ENCODE peak calls at places on chromosomes 11 and 22, in ten cellular contexts. One of them, this sample, is unnamed.
A peak's percentile ranks its signal among the peaks of the same experiment; 100 is the strongest.

GRCh38 chr22:23044570-23044969 is 25.7 kb upstream of the GNAZ start:
- DNase-seq in T-helper 2 cell: no peak
- DNase-seq in Kasumi-1: no peak
- DNase-seq in iris pigment epithelial cell: no peak
- DNase-seq in mammary epithelial cell: no peak
- DNase-seq in transverse colon: no peak
- DNase-seq in psoas muscle: no peak
- DNase-seq in lower lobe of right lung: no peak
- DNase-seq in NCI-H82: no peak
- DNase-seq in hepatic stellate cell: no peak
- DNase-seq in this sample: no peak

GRCh38 chr11:126328444-126328843 is 24.6 kb downstream of the DCPS start:
- DNase-seq in T-helper 2 cell: no peak
- DNase-seq in Kasumi-1: no peak
- DNase-seq in iris pigment epithelial cell: no peak
- DNase-seq in mammary epithelial cell: no peak
- DNase-seq in transverse colon: no peak
- DNase-seq in psoas muscle: no peak
- DNase-seq in lower lobe of right lung: no peak
- DNase-seq in NCI-H82: no peak
- DNase-seq in hepatic stellate cell: no peak
- DNase-seq in this sample: no peak

GRCh38 chr11:27705873-27706820 is 5.9 kb upstream of the BDNF start:
- DNase-seq in T-helper 2 cell: no peak
- DNase-seq in Kasumi-1: peak; percentile 28
- DNase-seq in iris pigment epithelial cell: peak; percentile 49
- DNase-seq in mammary epithelial cell: no peak
- DNase-seq in transverse colon: no peak
- DNase-seq in psoas muscle: no peak
- DNase-seq in lower lobe of right lung: no peak
- DNase-seq in NCI-H82: peak; percentile 70
- DNase-seq in hepatic stellate cell: peak; percentile 29
- DNase-seq in this sample: peak; percentile 49

GRCh38 chr22:41770715-41771452 is 29.6 kb upstream of the CCDC134 start:
- DNase-seq in T-helper 2 cell: no peak
- DNase-seq in Kasumi-1: no peak
- DNase-seq in iris pigment epithelial cell: no peak
- DNase-seq in mammary epithelial cell: peak; percentile 58
- DNase-seq in transverse colon: no peak
- DNase-seq in psoas muscle: no peak
- DNase-seq in lower lobe of right lung: no peak
- DNase-seq in NCI-H82: no peak
- DNase-seq in hepatic stellate cell: no peak
- DNase-seq in this sample: no peak

GRCh38 chr22:29218758-29219408 is 13.2 kb downstream of the EMID1 start:
- DNase-seq in T-helper 2 cell: no peak
- DNase-seq in Kasumi-1: no peak
- DNase-seq in iris pigment epithelial cell: no peak
- DNase-seq in mammary epithelial cell: no peak
- DNase-seq in transverse colon: no peak
- DNase-seq in psoas muscle: no peak
- DNase-seq in lower lobe of right lung: no peak
- DNase-seq in NCI-H82: no peak
- DNase-seq in hepatic stellate cell: no peak
- DNase-seq in this sample: no peak

GRCh38 chr11:66080055-66080817 is 10.2 kb downstream of the PACS1 start:
- DNase-seq in T-helper 2 cell: peak; percentile 48
- DNase-seq in Kasumi-1: no peak
- DNase-seq in iris pigment epithelial cell: peak; percentile 87
- DNase-seq in mammary epithelial cell: peak; percentile 66
- DNase-seq in transverse colon: peak; percentile 54
- DNase-seq in psoas muscle: peak; percentile 39
- DNase-seq in lower lobe of right lung: no peak
- DNase-seq in NCI-H82: no peak
- DNase-seq in hepatic stellate cell: peak; percentile 80
- DNase-seq in this sample: peak; percentile 93

GRCh38 chr11:1568451-1568911 is 3.6 kb downstream of the DUSP8 start:
- DNase-seq in T-helper 2 cell: no peak
- DNase-seq in Kasumi-1: no peak
- DNase-seq in iris pigment epithelial cell: no peak
- DNase-seq in mammary epithelial cell: no peak
- DNase-seq in transverse colon: no peak
- DNase-seq in psoas muscle: no peak
- DNase-seq in lower lobe of right lung: no peak
- DNase-seq in NCI-H82: no peak
- DNase-seq in hepatic stellate cell: no peak
- DNase-seq in this sample: no peak

GRCh38 chr11:35619030-35619753 is 932 bp downstream of the FJX1 start:
- DNase-seq in T-helper 2 cell: peak; percentile 3
- DNase-seq in Kasumi-1: no peak
- DNase-seq in iris pigment epithelial cell: peak; percentile 56
- DNase-seq in mammary epithelial cell: peak; percentile 71
- DNase-seq in transverse colon: peak; percentile 8
- DNase-seq in psoas muscle: peak; percentile 53
- DNase-seq in lower lobe of right lung: peak; percentile 50
- DNase-seq in NCI-H82: peak; percentile 64
- DNase-seq in hepatic stellate cell: peak; percentile 39
- DNase-seq in this sample: peak; percentile 64

GRCh38 chr11:86569109-86569508 is 103.3 kb downstream of the ME3 start:
- DNase-seq in T-helper 2 cell: no peak
- DNase-seq in Kasumi-1: no peak
- DNase-seq in iris pigment epithelial cell: no peak
- DNase-seq in mammary epithelial cell: no peak
- DNase-seq in transverse colon: no peak
- DNase-seq in psoas muscle: no peak
- DNase-seq in lower lobe of right lung: no peak
- DNase-seq in NCI-H82: no peak
- DNase-seq in hepatic stellate cell: no peak
- DNase-seq in this sample: no peak

GRCh38 chr22:39177791-39178190 is 25.3 kb upstream of the CBX7 start:
- DNase-seq in T-helper 2 cell: no peak
- DNase-seq in Kasumi-1: no peak
- DNase-seq in iris pigment epithelial cell: peak; percentile 24
- DNase-seq in mammary epithelial cell: no peak
- DNase-seq in transverse colon: no peak
- DNase-seq in psoas muscle: no peak
- DNase-seq in lower lobe of right lung: no peak
- DNase-seq in NCI-H82: no peak
- DNase-seq in hepatic stellate cell: no peak
- DNase-seq in this sample: no peak

GRCh38 chr11:250740-251299 is 14.0 kb downstream of the PSMD13 start:
- DNase-seq in T-helper 2 cell: peak; percentile 68
- DNase-seq in Kasumi-1: peak; percentile 86
- DNase-seq in iris pigment epithelial cell: peak; percentile 65
- DNase-seq in mammary epithelial cell: peak; percentile 11
- DNase-seq in transverse colon: peak; percentile 70
- DNase-seq in psoas muscle: peak; percentile 50
- DNase-seq in lower lobe of right lung: peak; percentile 77
- DNase-seq in NCI-H82: peak; percentile 40
- DNase-seq in hepatic stellate cell: peak; percentile 46
- DNase-seq in this sample: peak; percentile 73

GRCh38 chr11:121337078-121337477 is 44.5 kb downstream of the SC5D start:
- DNase-seq in T-helper 2 cell: no peak
- DNase-seq in Kasumi-1: no peak
- DNase-seq in iris pigment epithelial cell: no peak
- DNase-seq in mammary epithelial cell: no peak
- DNase-seq in transverse colon: no peak
- DNase-seq in psoas muscle: no peak
- DNase-seq in lower lobe of right lung: no peak
- DNase-seq in NCI-H82: no peak
- DNase-seq in hepatic stellate cell: no peak
- DNase-seq in this sample: no peak

GRCh38 chr11:78684377-78684776 is 109.7 kb upstream of the NARS2 start:
- DNase-seq in T-helper 2 cell: no peak
- DNase-seq in Kasumi-1: no peak
- DNase-seq in iris pigment epithelial cell: no peak
- DNase-seq in mammary epithelial cell: no peak
- DNase-seq in transverse colon: no peak
- DNase-seq in psoas muscle: no peak
- DNase-seq in lower lobe of right lung: no peak
- DNase-seq in NCI-H82: no peak
- DNase-seq in hepatic stellate cell: no peak
- DNase-seq in this sample: no peak

GRCh38 chr11:124738713-124739478 is 846 bp upstream of the NRGN start:
- DNase-seq in T-helper 2 cell: no peak
- DNase-seq in Kasumi-1: no peak
- DNase-seq in iris pigment epithelial cell: no peak
- DNase-seq in mammary epithelial cell: no peak
- DNase-seq in transverse colon: no peak
- DNase-seq in psoas muscle: no peak
- DNase-seq in lower lobe of right lung: no peak
- DNase-seq in NCI-H82: no peak
- DNase-seq in hepatic stellate cell: no peak
- DNase-seq in this sample: no peak

GRCh38 chr11:8068605-8069221 is 12.3 kb upstream of the TUB start:
- DNase-seq in T-helper 2 cell: no peak
- DNase-seq in Kasumi-1: no peak
- DNase-seq in iris pigment epithelial cell: peak; percentile 84
- DNase-seq in mammary epithelial cell: no peak
- DNase-seq in transverse colon: peak; percentile 20
- DNase-seq in psoas muscle: peak; percentile 70
- DNase-seq in lower lobe of right lung: no peak
- DNase-seq in NCI-H82: no peak
- DNase-seq in hepatic stellate cell: peak; percentile 87
- DNase-seq in this sample: peak; percentile 75

GRCh38 chr11:114399903-114400221 is 449 bp downstream of the C11orf71 start:
- DNase-seq in T-helper 2 cell: no peak
- DNase-seq in Kasumi-1: peak; percentile 21
- DNase-seq in iris pigment epithelial cell: peak; percentile 72
- DNase-seq in mammary epithelial cell: no peak
- DNase-seq in transverse colon: no peak
- DNase-seq in psoas muscle: peak; percentile 72
- DNase-seq in lower lobe of right lung: peak; percentile 82
- DNase-seq in NCI-H82: peak; percentile 86
- DNase-seq in hepatic stellate cell: no peak
- DNase-seq in this sample: peak; percentile 77

GRCh38 chr11:12329797-12330196 is 47.6 kb upstream of the PARVA start:
- DNase-seq in T-helper 2 cell: no peak
- DNase-seq in Kasumi-1: no peak
- DNase-seq in iris pigment epithelial cell: no peak
- DNase-seq in mammary epithelial cell: no peak
- DNase-seq in transverse colon: no peak
- DNase-seq in psoas muscle: no peak
- DNase-seq in lower lobe of right lung: no peak
- DNase-seq in NCI-H82: peak; percentile 9
- DNase-seq in hepatic stellate cell: no peak
- DNase-seq in this sample: no peak

GRCh38 chr11:117072517-117073218 is 25.6 kb downstream of the SIK3 start:
- DNase-seq in T-helper 2 cell: no peak
- DNase-seq in Kasumi-1: peak; percentile 65
- DNase-seq in iris pigment epithelial cell: peak; percentile 96
- DNase-seq in mammary epithelial cell: peak; percentile 92
- DNase-seq in transverse colon: no peak
- DNase-seq in psoas muscle: no peak
- DNase-seq in lower lobe of right lung: no peak
- DNase-seq in NCI-H82: no peak
- DNase-seq in hepatic stellate cell: peak; percentile 70
- DNase-seq in this sample: peak; percentile 87

This sample was measured in adipocyte.